ENCODE peak calls at places on chromosomes 13 and 19, in six cellular contexts. R is NCI-H460, U is NCI-H2029, J is EL, Y is SK-N-SH, K is GM06990. H is an unnamed sample.

GRCh38 chr13:67052550-67053237 is 177.4 kb downstream of the PCDH9 start:
- DNase-seq in R (no peak), U (no peak), J (no peak), Y (no peak), K (no peak), H (no peak)

GRCh38 chr13:37701306-37701705 is 102.7 kb upstream of the POSTN start:
- DNase-seq in R (no peak), U (no peak), J (peak), Y (no peak), K (no peak), H (no peak)

GRCh38 chr19:12364391-12365093 is 941 bp downstream of the ZNF442 start:
- DNase-seq in R (no peak), U (no peak), J (peak), Y (peak), K (peak), H (no peak)

GRCh38 chr19:3665681-3666544 is 34.4 kb downstream of the PIP5K1C start:
- DNase-seq in R (no peak), U (peak), J (peak), Y (peak), K (peak), H (no peak)

GRCh38 chr19:3548594-3548993 is 8.8 kb downstream of the MFSD12 start:
- DNase-seq in R (no peak), U (no peak), J (no peak), Y (no peak), K (no peak), H (no peak)

GRCh38 chr19:2372076-2372612 is 12.1 kb downstream of the TMPRSS9 start:
- DNase-seq in R (no peak), U (no peak), J (peak), Y (no peak), K (no peak), H (no peak)

GRCh38 chr13:45847554-45848224 is 3.9 kb downstream of the SIAH3 start:
- DNase-seq in R (no peak), U (peak), J (no peak), Y (no peak), K (no peak), H (no peak)

GRCh38 chr13:98447881-98448641 is 128.8 kb downstream of the STK24 start:
- DNase-seq in R (peak), U (no peak), J (no peak), Y (peak), K (no peak), H (no peak)

GRCh38 chr13:35179494-35179893 is 237.4 kb downstream of the NBEA start:
- DNase-seq in R (peak), U (no peak), J (peak), Y (no peak), K (no peak), H (no peak)

GRCh38 chr19:5138606-5139594 is 170.0 kb downstream of the KDM4B start:
- DNase-seq in R (no peak), U (no peak), J (peak), Y (no peak), K (peak), H (no peak)

GRCh38 chr19:47305309-47305751 is 4.3 kb upstream of the C5AR1 start:
- DNase-seq in R (peak), U (peak), J (peak), Y (peak), K (peak), H (no peak)

GRCh38 chr19:44903602-44904425 is 1.8 kb upstream of the APOE start:
- DNase-seq in R (peak), U (no peak), J (peak), Y (peak), K (peak), H (no peak)

GRCh38 chr13:75135325-75135825 is 346.6 kb downstream of the TBC1D4 start:
- DNase-seq in R (no peak), U (no peak), J (peak), Y (no peak), K (no peak), H (peak)

GRCh38 chr19:16778796-16779411 is 50.3 kb upstream of the SIN3B start:
- DNase-seq in R (peak), U (no peak), J (peak), Y (peak), K (no peak), H (peak)

GRCh38 chr19:6212403-6213265 is 67.1 kb downstream of the MLLT1 start:
- DNase-seq in R (no peak), U (no peak), J (no peak), Y (peak), K (no peak), H (no peak)

GRCh38 chr19:28794301-28794700 is 418.6 kb downstream of the UQCRFS1 start:
- DNase-seq in R (no peak), U (no peak), J (no peak), Y (no peak), K (no peak), H (no peak)

GRCh38 chr13:32036762-32037161 is 5.2 kb downstream of the FRY start:
- DNase-seq in R (no peak), U (no peak), J (no peak), Y (no peak), K (no peak), H (no peak)

H was measured in epithelial cell of prostate.